ENCODE peak calls at places on chromosomes 12 and 14, in nine cellular contexts. O is stimulated activated CD4-positive, alpha-beta T cell treated with anti-CD3 and anti-CD28 coated beads, Interleukin-15, amount 100 ng/mL, for 24 hours; J is BJ; F is HFFc6; G is adipocyte; L is SW480; W is activated B cell treated with CpG ODN at 0.5 μM for 24 hours; H is neural crest cell; N is GM04504. D is an unnamed sample.

GRCh38 chr14:65834051-65834450 is 421.5 kb downstream of the FUT8 start:
- DNase-seq in N (no peak), J (no peak), O (no peak), G (no peak), W (no peak), L (no peak), F (no peak), H (no peak), D (no peak)

GRCh38 chr12:17503742-17504141 is 586.3 kb downstream of the RERGL start:
- DNase-seq in G (no peak), J (no peak), O (no peak), N (no peak), H (no peak), W (no peak), F (no peak), L (no peak), D (no peak)

GRCh38 chr14:86777950-86778602 is 1214.9 kb downstream of the GALC start:
- DNase-seq in W (no peak), F (peak), G (peak), O (no peak), L (no peak), J (peak), H (no peak), N (peak), D (no peak)

GRCh38 chr12:104435765-104436164 is 21.0 kb upstream of the CHST11 start:
- DNase-seq in N (no peak), J (no peak), L (no peak), W (no peak), G (no peak), H (no peak), O (no peak), F (no peak), D (no peak)

GRCh38 chr14:65748796-65749195 is 336.3 kb downstream of the FUT8 start:
- DNase-seq in F (no peak), H (no peak), J (no peak), L (no peak), N (no peak), O (no peak), W (no peak), G (no peak), D (no peak)

GRCh38 chr12:13668880-13669279 is 312.5 kb downstream of the GRIN2B start:
- DNase-seq in N (no peak), O (no peak), F (no peak), W (no peak), G (no peak), L (no peak), J (no peak), H (no peak), D (no peak)

GRCh38 chr14:48398675-48399282 is 723.4 kb upstream of the MDGA2 start:
- DNase-seq in L (peak), J (no peak), O (no peak), N (no peak), G (peak), W (no peak), F (peak), H (peak), D (no peak)

GRCh38 chr12:30909088-30909688 is 17.4 kb upstream of the TSPAN11 start:
- DNase-seq in G (peak), O (no peak), H (no peak), W (no peak), N (no peak), J (no peak), L (no peak), F (no peak), D (no peak)

GRCh38 chr12:6450869-6451347 is 934 bp upstream of the TAPBPL start:
- DNase-seq in O (peak), G (peak), F (peak), J (no peak), W (no peak), L (no peak), N (no peak), H (no peak), D (no peak)

GRCh38 chr14:29348504-29348903 is 579.1 kb downstream of the PRKD1 start:
- DNase-seq in J (no peak), G (no peak), W (no peak), F (peak), L (no peak), N (no peak), H (no peak), O (no peak), D (no peak)

GRCh38 chr12:93144109-93144508 is 215.0 kb upstream of the EEA1 start:
- DNase-seq in F (peak), N (no peak), L (no peak), H (no peak), W (no peak), J (no peak), O (no peak), G (no peak), D (no peak)

GRCh38 chr14:96501383-96501745 is 818 bp upstream of the PAPOLA start:
- DNase-seq in L (no peak), G (no peak), W (no peak), H (no peak), J (no peak), O (peak), N (no peak), F (no peak), D (no peak)

GRCh38 chr12:29517265-29517664 is 19.8 kb upstream of the OVCH1 start:
- DNase-seq in F (no peak), H (no peak), G (no peak), L (peak), W (no peak), J (no peak), O (no peak), N (no peak), D (no peak)

GRCh38 chr14:39060818-39061437 is 42.1 kb downstream of the SEC23A start:
- DNase-seq in L (no peak), J (no peak), N (no peak), H (no peak), G (no peak), F (no peak), O (no peak), W (no peak), D (no peak)

GRCh38 chr14:100237735-100238418 is 1.1 kb upstream of the YY1 start:
- DNase-seq in J (no peak), H (no peak), W (peak), G (peak), O (peak), N (no peak), L (peak), F (peak), D (no peak)

GRCh38 chr12:76586764-76587395 is 27.3 kb upstream of the OSBPL8 start:
- DNase-seq in L (peak), J (no peak), W (no peak), N (no peak), F (peak), G (peak), H (peak), O (peak), D (peak)

GRCh38 chr14:41605550-41606248 is 977 bp upstream of the LRFN5 start:
- DNase-seq in F (no peak), H (peak), N (no peak), L (no peak), W (no peak), J (no peak), G (peak), O (no peak), D (no peak)

GRCh38 chr14:104977008-104977680 is 1.0 kb downstream of the AHNAK2 start:
- DNase-seq in N (no peak), F (no peak), H (no peak), G (no peak), W (no peak), O (no peak), L (no peak), J (no peak), D (no peak)

D was measured in T-helper 9 cell.